ENCODE peak calls at places on chromosomes 4 and X, in seven cellular contexts. H is HCEC 1CT, T is fibroblast of the conjunctiva, N is cortex of kidney, Q is fibroblast of lung, D is nephron progenitor cell, W is COR-L47. Y is an unnamed sample.

GRCh38 chr4:48268956-48269860 is at the start of gene TEC:
- DNase-seq in H (peak; percentile 28), T (no peak), N (no peak), Q (peak; percentile 21), D (peak; percentile 63), W (peak; percentile 25), Y (no peak)

GRCh38 chr4:8646296-8647093 is 53.9 kb downstream of the CPZ start:
- DNase-seq in H (no peak), T (no peak), N (no peak), Q (no peak), D (peak; percentile 33), W (peak; percentile 17), Y (no peak)

GRCh38 chr4:124321370-124321769 is 391.2 kb downstream of the ANKRD50 start:
- DNase-seq in H (peak; percentile 9), T (no peak), N (no peak), Q (peak; percentile 24), D (no peak), W (peak; percentile 6), Y (no peak)

GRCh38 chr4:163382178-163382869 is 38.6 kb downstream of the NPY5R start:
- DNase-seq in H (no peak), T (no peak), N (no peak), Q (no peak), D (no peak), W (no peak), Y (no peak)

GRCh38 chr4:1043658-1044468 is 32.4 kb downstream of the FGFRL1 start:
- DNase-seq in H (peak; percentile 95), T (peak; percentile 99), N (no peak), Q (peak; percentile 99), D (peak; percentile 61), W (no peak), Y (peak; percentile 99)

GRCh38 chrX:39859991-39860861 is 237.5 kb downstream of the BCOR start:
- DNase-seq in H (peak; percentile 66), T (no peak), N (no peak), Q (peak; percentile 92), D (no peak), W (no peak), Y (peak; percentile 51)

GRCh38 chrX:78540171-78540570 is 119.0 kb downstream of the RTL3 start:
- DNase-seq in H (no peak), T (no peak), N (no peak), Q (no peak), D (no peak), W (no peak), Y (no peak)

GRCh38 chr4:8044699-8045098 is 105.0 kb upstream of the AFAP1 start:
- DNase-seq in H (no peak), T (no peak), N (no peak), Q (no peak), D (peak; percentile 64), W (peak; percentile 99), Y (no peak)

GRCh38 chr4:89657931-89658700 is 178.8 kb downstream of the SNCA start:
- DNase-seq in H (peak; percentile 33), T (peak; percentile 27), N (no peak), Q (peak; percentile 25), D (no peak), W (peak; percentile 63), Y (peak; percentile 9)